ENCODE peak calls at places on chromosome 15, in five cellular contexts. B, E, A, P and C are unnamed samples.

GRCh38 chr15:64825431-64826294 is at the start of gene PIF1:
- DNase-seq in B (peak), E (peak), A (peak), P (peak), C (peak)

GRCh38 chr15:35399901-35400300 is 146.1 kb downstream of the DPH6 start:
- DNase-seq in B (no peak), E (no peak), A (no peak), P (no peak), C (no peak)

GRCh38 chr15:68885070-68885469 is 45.3 kb upstream of the SPESP1 start:
- DNase-seq in B (no peak), E (no peak), A (peak), P (no peak), C (no peak)

GRCh38 chr15:84888639-84889038 is 4.2 kb downstream of the SLC28A1 start:
- DNase-seq in B (no peak), E (no peak), A (no peak), P (no peak), C (no peak)

GRCh38 chr15:65930134-65930533 is 60.8 kb downstream of the RAB11A start:
- DNase-seq in B (no peak), E (no peak), A (no peak), P (no peak), C (no peak)

GRCh38 chr15:70582143-70582945 is 181.0 kb downstream of the UACA start:
- DNase-seq in B (no peak), E (no peak), A (no peak), P (no peak), C (no peak)

GRCh38 chr15:57537951-57538506 is 53.7 kb upstream of the MYZAP start:
- DNase-seq in B (no peak), E (no peak), A (no peak), P (no peak), C (no peak)

GRCh38 chr15:25792128-25792527 is 71.0 kb downstream of the ATP10A start:
- DNase-seq in B (no peak), E (no peak), A (no peak), P (no peak), C (no peak)

GRCh38 chr15:71532994-71533393 is 277.4 kb upstream of the NR2E3 start:
- DNase-seq in B (no peak), E (no peak), A (peak), P (no peak), C (no peak)

GRCh38 chr15:90033448-90033847 is 32.3 kb downstream of the ZNF710 start:
- DNase-seq in B (no peak), E (no peak), A (no peak), P (no peak), C (no peak)